ENCODE peak calls at places on chromosomes 1 and 21, in four cellular contexts. Q, T, H and N are unnamed samples.
A peak's percentile ranks its signal among the peaks of the same experiment; 100 is the strongest.

GRCh38 chr1:91765880-91766443 is 120.0 kb downstream of the TGFBR3 start:
- DNase-seq in Q (no peak), T (no peak), H (no peak), N (no peak)

GRCh38 chr1:229344937-229345684 is 2.3 kb upstream of the CCSAP start:
- DNase-seq in Q (no peak), T (no peak), H (no peak), N (no peak)

GRCh38 chr1:44592208-44593145 is 81.8 kb downstream of the TMEM53 start:
- DNase-seq in Q (no peak), T (no peak), H (no peak), N (no peak)

GRCh38 chr1:229554886-229555621 is 3.5 kb downstream of the ABCB10 start:
- DNase-seq in Q (no peak), T (no peak), H (no peak), N (no peak)

GRCh38 chr1:153527023-153527724 is 8.6 kb downstream of the S100A6 start:
- DNase-seq in Q (peak; percentile 98), T (no peak), H (no peak), N (no peak)

GRCh38 chr21:32347887-32348450 is 44.8 kb downstream of the URB1 start:
- DNase-seq in Q (no peak), T (no peak), H (no peak), N (no peak)

GRCh38 chr1:165381745-165382530 is 25.4 kb upstream of the LMX1A start:
- DNase-seq in Q (peak; percentile 35), T (no peak), H (no peak), N (no peak)

GRCh38 chr1:66478116-66478515 is 55.8 kb upstream of the SGIP1 start:
- DNase-seq in Q (peak; percentile 74), T (no peak), H (no peak), N (no peak)

GRCh38 chr21:43209575-43210453 is 41.0 kb downstream of the CRYAA start:
- DNase-seq in Q (peak; percentile 82), T (no peak), H (no peak), N (peak; percentile 21)

DNA sequence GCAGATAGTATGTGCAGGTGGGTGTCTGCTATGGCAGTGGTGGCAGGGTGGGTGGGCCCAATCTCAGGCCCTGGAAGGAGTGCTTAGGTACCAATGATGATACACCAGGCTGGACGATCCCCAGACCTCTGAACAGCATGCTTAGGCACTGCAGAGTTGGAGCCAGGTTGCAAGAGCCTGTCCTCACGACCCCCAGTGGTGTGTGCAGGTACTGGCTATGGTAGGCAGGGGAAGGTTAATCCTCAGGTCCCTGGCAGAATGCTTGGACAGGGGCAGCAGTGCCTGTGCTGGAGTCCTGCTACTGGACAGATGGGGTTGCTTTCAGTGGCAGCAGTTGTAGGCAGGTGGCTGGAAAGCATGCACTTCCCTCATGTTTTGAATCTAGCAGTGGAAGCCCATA is 100.5 kb upstream of the NEK7 start:
- DNase-seq in Q (peak; percentile 22), T (no peak), H (no peak), N (no peak)
- TF ChIP-seq CTCF in Q (peak; percentile 6), T (no peak), H (no peak), N (no peak)

DNA sequence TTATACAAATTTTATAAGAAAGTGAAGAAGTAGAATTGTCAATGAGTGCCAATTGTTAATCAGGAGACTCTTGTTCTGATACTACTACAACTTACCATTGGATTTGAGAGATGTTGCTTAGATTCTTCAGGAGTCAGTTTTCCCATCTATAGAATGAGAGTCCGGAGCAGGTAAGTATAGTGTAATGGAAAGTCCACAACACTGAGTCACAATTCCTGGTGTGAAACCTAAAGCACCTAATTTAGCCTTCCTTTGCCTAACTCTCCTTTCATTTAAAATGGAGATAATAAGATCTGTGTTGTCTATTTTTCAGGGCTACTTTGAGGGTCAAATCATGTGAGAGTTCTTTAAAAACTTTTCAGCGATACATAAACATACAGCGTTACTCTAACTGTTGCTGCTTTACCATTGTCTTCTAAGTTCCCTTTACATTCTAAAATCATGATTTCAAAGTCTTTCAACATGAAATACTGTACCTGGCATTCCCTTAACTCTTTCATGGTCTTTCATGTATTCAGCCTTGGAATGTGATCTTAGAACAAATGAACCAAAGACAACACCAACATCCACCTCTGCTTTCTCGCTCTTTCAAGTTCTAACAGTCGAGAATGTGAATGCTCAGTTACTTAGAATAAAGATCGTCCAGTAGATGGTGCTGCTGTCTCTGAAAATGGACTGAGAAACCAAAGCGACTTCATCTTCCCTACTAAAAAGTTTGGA is 90.9 kb downstream of the SLC30A10 start:
- DNase-seq in Q (peak; percentile 85), T (no peak), H (no peak), N (no peak)
- TF ChIP-seq CTCF in Q (peak; percentile 85), T (no peak), H (no peak), N (peak; percentile 14)

GRCh38 chr1:180188103-180188506 is 33.4 kb downstream of the QSOX1 start:
- DNase-seq in Q (peak; percentile 74), T (no peak), H (no peak), N (no peak)
- TF ChIP-seq CTCF in Q (peak; percentile 57), T (no peak), H (no peak), N (no peak)

GRCh38 chr1:107480548-107480947 is 339.7 kb downstream of the NTNG1 start:
- DNase-seq in Q (no peak), T (no peak), H (no peak), N (no peak)
- TF ChIP-seq CTCF in Q (no peak), T (no peak), H (no peak), N (no peak)

DNA sequence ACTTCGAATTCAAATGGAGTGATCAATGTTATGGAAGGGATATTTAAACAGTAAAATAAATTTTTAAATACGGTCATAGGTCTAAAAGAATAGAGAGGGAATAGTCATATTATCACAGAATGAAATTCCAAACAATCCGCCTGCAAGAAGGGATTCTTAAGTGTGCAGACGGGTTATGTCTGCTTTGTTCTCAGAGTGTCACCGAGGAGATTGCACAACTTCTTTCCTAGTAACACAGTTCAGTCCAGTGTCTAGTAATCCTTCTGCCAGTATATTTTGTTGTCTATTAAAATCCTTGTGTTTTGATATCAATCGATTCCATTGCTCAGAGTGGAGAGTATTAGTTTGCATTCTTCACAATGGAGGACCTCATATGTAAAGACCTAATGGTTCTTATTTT is 48.4 kb downstream of the LRRC53 start:
- DNase-seq in Q (peak; percentile 40), T (no peak), H (no peak), N (no peak)
- TF ChIP-seq CTCF in Q (no peak), T (no peak), H (no peak), N (no peak)

GRCh38 chr1:8825985-8826481 is 8.6 kb upstream of the RERE start:
- DNase-seq in Q (no peak), T (no peak), H (no peak), N (no peak)

GRCh38 chr1:8836228-8836627 is 18.8 kb upstream of the RERE start:
- DNase-seq in Q (no peak), T (no peak), H (no peak), N (no peak)

GRCh38 chr1:8831329-8831728 is 13.9 kb upstream of the RERE start:
- DNase-seq in Q (no peak), T (no peak), H (no peak), N (no peak)
- TF ChIP-seq CTCF in Q (no peak), T (no peak), H (no peak), N (peak; percentile 21)

DNA sequence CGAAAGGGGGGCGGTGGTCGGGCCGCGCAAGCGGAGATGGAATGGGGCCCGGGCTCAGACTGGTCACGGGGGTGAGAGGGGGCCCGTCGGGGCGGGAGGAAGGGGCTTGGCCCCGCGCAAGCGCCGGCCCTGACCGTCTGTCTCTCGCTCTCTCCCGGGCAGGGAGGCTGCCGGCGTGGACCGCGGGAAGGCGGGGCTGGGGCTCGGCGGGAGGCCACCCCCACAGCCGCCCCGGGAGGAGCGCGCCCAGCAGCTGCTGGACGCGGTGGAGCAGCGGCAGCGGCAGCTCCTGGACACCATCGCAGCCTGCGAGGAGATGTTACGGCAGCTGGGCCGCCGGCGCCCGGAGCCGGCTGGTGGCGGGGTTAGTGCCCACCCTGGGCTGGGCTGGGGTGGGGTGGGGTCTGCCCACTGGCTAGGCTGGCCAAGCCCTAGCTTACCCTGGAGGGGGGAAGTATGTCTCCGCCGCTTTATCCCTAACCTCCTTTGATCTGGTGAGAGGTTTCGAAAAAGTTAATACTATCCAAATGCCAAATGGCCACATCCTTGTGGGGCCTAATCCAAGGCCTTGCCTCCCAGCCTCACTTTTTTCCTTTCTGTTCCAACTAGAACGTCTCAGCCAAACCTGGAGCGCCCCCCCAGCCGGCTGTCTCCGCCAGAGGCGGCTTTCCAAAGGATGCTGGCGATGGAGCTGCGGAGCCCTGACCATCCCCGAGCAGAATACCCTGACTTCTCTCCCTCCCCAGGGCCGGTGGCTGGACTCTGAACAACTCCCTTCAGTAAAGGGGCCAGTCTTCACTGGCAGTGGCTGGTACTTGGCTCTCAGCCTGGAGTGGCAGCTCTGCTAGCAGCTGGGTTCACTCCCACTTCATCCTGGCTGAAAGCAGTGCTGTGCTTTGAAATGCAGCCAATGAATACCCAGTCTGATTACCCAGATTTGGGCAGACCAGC is 636 bp upstream of the YRDC start:
- DNase-seq in Q (peak; percentile 67), T (peak; percentile 9), H (peak; percentile 15), N (peak; percentile 68)
- TF ChIP-seq CTCF in Q (no peak), T (no peak), H (no peak), N (no peak)

GRCh38 chr1:50529510-50529909 is 106.3 kb upstream of the DMRTA2 start:
- DNase-seq in Q (no peak), T (no peak), H (no peak), N (no peak)

GRCh38 chr1:50527249-50527986 is 104.2 kb upstream of the DMRTA2 start:
- DNase-seq in Q (no peak), T (no peak), H (no peak), N (no peak)

GRCh38 chr1:50523548-50523947 is 100.3 kb upstream of the DMRTA2 start:
- DNase-seq in Q (no peak), T (no peak), H (no peak), N (no peak)

GRCh38 chr1:50522943-50523342 is 99.7 kb upstream of the DMRTA2 start:
- DNase-seq in Q (no peak), T (no peak), H (no peak), N (no peak)

GRCh38 chr1:50526431-50526830 is 103.2 kb upstream of the DMRTA2 start:
- DNase-seq in Q (no peak), T (no peak), H (no peak), N (no peak)
- TF ChIP-seq CTCF in Q (no peak), T (no peak), H (no peak), N (no peak)

GRCh38 chr21:36661511-36662309 is 37.2 kb upstream of the SIM2 start:
- DNase-seq in Q (peak; percentile 48), T (no peak), H (no peak), N (no peak)
- TF ChIP-seq CTCF in Q (peak; percentile 20), T (no peak), H (no peak), N (no peak)